ENCODE peak calls at places on chromosomes 12 and 14, in nine cellular contexts. O is NCI-H1694; D is RPMI7951; V is pancreas; Z is NCI-H1417 treated with DMSO at 0.1 percent for 48 hours; T is GM03348; I is T-helper 2 cell treated with Interferon-gamma antibody and Interleukin-4, amounts not matched to agents 5 μg/mL and 100 μg/mL, for 36 hours; J is activated CD4-positive, CD25-positive, alpha-beta regulatory T cell treated with anti-CD3 and anti-CD28 coated beads, Interleukin-2, amount 50 U/mL, for 72 hours; S is posterior cingulate gyrus. E is an unnamed sample.

GRCh38 chr12:67002711-67003110 is 266.4 kb upstream of the CAND1 start:
- DNase-seq in O (no peak), D (no peak), V (no peak), Z (no peak), T (no peak), I (no peak), J (no peak), S (no peak), E (no peak)

GRCh38 chr12:62347922-62348650 is 87.9 kb downstream of the USP15 start:
- DNase-seq in O (no peak), D (peak), V (no peak), Z (no peak), T (peak), I (no peak), J (no peak), S (no peak), E (no peak)

GRCh38 chr14:105846312-105846711 is 319.9 kb downstream of the TMEM121 start:
- DNase-seq in O (no peak), D (no peak), V (no peak), Z (no peak), T (no peak), I (no peak), J (no peak), S (no peak), E (peak)

GRCh38 chr12:116959845-116960514 is 49.2 kb downstream of the FBXW8 start:
- DNase-seq in O (no peak), D (no peak), V (no peak), Z (no peak), T (no peak), I (peak), J (no peak), S (no peak), E (no peak)

GRCh38 chr14:23183479-23183878 is at the start of gene SLC7A8:
- DNase-seq in O (peak), D (no peak), V (peak), Z (peak), T (peak), I (no peak), J (no peak), S (peak), E (peak)

GRCh38 chr12:13941258-13942249 is 39.8 kb downstream of the GRIN2B start:
- DNase-seq in O (peak), D (peak), V (peak), Z (peak), T (peak), I (no peak), J (no peak), S (no peak), E (peak)

GRCh38 chr14:91580886-91581615 is 70.9 kb upstream of the PPP4R3A start:
- DNase-seq in O (no peak), D (no peak), V (no peak), Z (no peak), T (no peak), I (no peak), J (no peak), S (no peak), E (no peak)

GRCh38 chr14:71179046-71179445 is 271.8 kb downstream of the PCNX1 start:
- DNase-seq in O (no peak), D (no peak), V (no peak), Z (no peak), T (no peak), I (no peak), J (no peak), S (no peak), E (no peak)

GRCh38 chr12:77382096-77382742 is 316.9 kb upstream of the E2F7 start:
- DNase-seq in O (no peak), D (no peak), V (no peak), Z (no peak), T (no peak), I (no peak), J (no peak), S (no peak), E (no peak)

GRCh38 chr14:104694475-104694950 is 5.1 kb downstream of the INF2 start:
- DNase-seq in O (peak), D (no peak), V (no peak), Z (peak), T (no peak), I (no peak), J (no peak), S (peak), E (no peak)

GRCh38 chr14:76946753-76947077 is 81.8 kb downstream of the IRF2BPL start:
- DNase-seq in O (no peak), D (no peak), V (no peak), Z (no peak), T (no peak), I (no peak), J (no peak), S (no peak), E (no peak)

GRCh38 chr12:25759752-25760151 is 198.7 kb upstream of the RASSF8 start:
- DNase-seq in O (no peak), D (no peak), V (no peak), Z (no peak), T (no peak), I (no peak), J (no peak), S (no peak), E (no peak)

GRCh38 chr12:104384141-104384880 is 72.4 kb upstream of the CHST11 start:
- DNase-seq in O (no peak), D (peak), V (no peak), Z (no peak), T (no peak), I (no peak), J (no peak), S (no peak), E (no peak)

GRCh38 chr14:58244556-58245387 is at the start of gene PSMA3:
- DNase-seq in O (peak), D (peak), V (peak), Z (peak), T (peak), I (peak), J (peak), S (peak), E (peak)

GRCh38 chr12:39145175-39145999 is 240.0 kb upstream of the CPNE8 start:
- DNase-seq in O (no peak), D (no peak), V (peak), Z (no peak), T (peak), I (peak), J (peak), S (peak), E (peak)

GRCh38 chr14:89262041-89262440 is 155.0 kb downstream of the FOXN3 start:
- DNase-seq in O (no peak), D (no peak), V (no peak), Z (no peak), T (no peak), I (no peak), J (no peak), S (no peak), E (no peak)

GRCh38 chr12:22578328-22578727 is 34.0 kb upstream of the C2CD5 start:
- DNase-seq in O (no peak), D (no peak), V (no peak), Z (no peak), T (no peak), I (no peak), J (no peak), S (no peak), E (no peak)

GRCh38 chr12:95699579-95699978 is 91.0 kb downstream of the NTN4 start:
- DNase-seq in O (no peak), D (no peak), V (no peak), Z (no peak), T (no peak), I (no peak), J (no peak), S (no peak), E (no peak)

GRCh38 chr14:92586966-92587365 is 73.4 kb downstream of the RIN3 start:
- DNase-seq in O (no peak), D (no peak), V (no peak), Z (no peak), T (no peak), I (no peak), J (no peak), S (no peak), E (no peak)

GRCh38 chr12:128818065-128819022 is 5.4 kb downstream of the SLC15A4 start:
- DNase-seq in O (no peak), D (peak), V (no peak), Z (no peak), T (peak), I (no peak), J (no peak), S (no peak), E (no peak)

GRCh38 chr14:23147676-23148075 is 28.6 kb upstream of the CEBPE start:
- DNase-seq in O (peak), D (peak), V (peak), Z (no peak), T (no peak), I (no peak), J (no peak), S (peak), E (no peak)

GRCh38 chr12:122371475-122372045 is 50.9 kb downstream of the CLIP1 start:
- DNase-seq in O (no peak), D (no peak), V (no peak), Z (no peak), T (no peak), I (no peak), J (no peak), S (no peak), E (no peak)